ENCODE peak calls at places on chromosome 22, in four cellular contexts. R is OCI-LY7, J is esophagus squamous epithelium, G is HCT116. M is an unnamed sample.

GRCh38 chr22:37123649-37124048 is 14.1 kb upstream of the TMPRSS6 start:
- DNase-seq in R (no peak), J (no peak), G (no peak), M (no peak)

GRCh38 chr22:38824587-38824986 is 19.2 kb downstream of the NPTXR start:
- DNase-seq in R (peak), J (no peak), G (no peak), M (peak)

GRCh38 chr22:36364255-36365019 is 23.3 kb downstream of the MYH9 start:
- DNase-seq in R (no peak), J (no peak), G (no peak), M (no peak)

GRCh38 chr22:26476705-26477340 is 6.8 kb downstream of the HPS4 start:
- DNase-seq in R (no peak), J (no peak), G (no peak), M (no peak)

GRCh38 chr22:50531546-50532352 is 1.9 kb upstream of the TYMP start:
- DNase-seq in R (peak), J (no peak), G (no peak), M (no peak)

GRCh38 chr22:31956360-31956759 is 12.0 kb downstream of the YWHAH start:
- DNase-seq in R (no peak), J (no peak), G (no peak), M (no peak)

GRCh38 chr22:41636467-41636866 is 15.4 kb downstream of the XRCC6 start:
- DNase-seq in R (no peak), J (no peak), G (no peak), M (no peak)

GRCh38 chr22:24894220-24894975 is 52.1 kb downstream of the LHFPL7 start:
- DNase-seq in R (no peak), J (no peak), G (peak), M (peak)

GRCh38 chr22:49590381-49590780 is 237.3 kb downstream of the BRD1 start:
- DNase-seq in R (no peak), J (no peak), G (no peak), M (no peak)

GRCh38 chr22:27820896-27821866 is 19.6 kb upstream of the MN1 start:
- DNase-seq in R (no peak), J (no peak), G (no peak), M (no peak)

GRCh38 chr22:42500164-42500835 is 19.3 kb downstream of the RRP7A start:
- DNase-seq in R (peak), J (peak), G (peak), M (no peak)

GRCh38 chr22:33919591-33920501 is at the start of gene LARGE1:
- DNase-seq in R (peak), J (no peak), G (no peak), M (no peak)

GRCh38 chr22:49712195-49712791 is 115.4 kb downstream of the BRD1 start:
- DNase-seq in R (no peak), J (no peak), G (no peak), M (no peak)

GRCh38 chr22:37267128-37267587 is 15.2 kb upstream of the CYTH4 start:
- DNase-seq in R (peak), J (no peak), G (no peak), M (no peak)

GRCh38 chr22:46862418-46863324 is 100.2 kb downstream of the TBC1D22A start:
- DNase-seq in R (no peak), J (no peak), G (no peak), M (no peak)

GRCh38 chr22:31825513-31825912 is 71.7 kb downstream of the DEPDC5 start:
- DNase-seq in R (no peak), J (no peak), G (no peak), M (no peak)

GRCh38 chr22:42170946-42171345 is 40.3 kb upstream of the CYP2D6 start:
- DNase-seq in R (no peak), J (no peak), G (no peak), M (no peak)

GRCh38 chr22:35605787-35606492 is 11.2 kb downstream of the MB start:
- DNase-seq in R (no peak), J (no peak), G (no peak), M (no peak)

GRCh38 chr22:33210129-33210784 is 152.1 kb upstream of the SYN3 start:
- DNase-seq in R (peak), J (no peak), G (no peak), M (peak)

GRCh38 chr22:35212020-35212419 is 45.3 kb upstream of the HMGXB4 start:
- DNase-seq in R (no peak), J (no peak), G (no peak), M (no peak)

GRCh38 chr22:24805790-24806662 is at the start of gene SGSM1:
- DNase-seq in R (no peak), J (no peak), G (peak), M (no peak)

GRCh38 chr22:46542011-46542985 is 4.9 kb upstream of the CELSR1 start:
- DNase-seq in R (peak), J (no peak), G (no peak), M (no peak)

GRCh38 chr22:37661160-37661924 is 2.8 kb downstream of the PDXP start:
- DNase-seq in R (peak), J (no peak), G (no peak), M (no peak)

GRCh38 chr22:35642305-35642741 is 5.9 kb upstream of the APOL6 start:
- DNase-seq in R (no peak), J (no peak), G (no peak), M (no peak)

GRCh38 chr22:41914611-41915034 is 251 bp downstream of the SHISA8 start:
- DNase-seq in R (no peak), J (no peak), G (no peak), M (no peak)

DNA sequence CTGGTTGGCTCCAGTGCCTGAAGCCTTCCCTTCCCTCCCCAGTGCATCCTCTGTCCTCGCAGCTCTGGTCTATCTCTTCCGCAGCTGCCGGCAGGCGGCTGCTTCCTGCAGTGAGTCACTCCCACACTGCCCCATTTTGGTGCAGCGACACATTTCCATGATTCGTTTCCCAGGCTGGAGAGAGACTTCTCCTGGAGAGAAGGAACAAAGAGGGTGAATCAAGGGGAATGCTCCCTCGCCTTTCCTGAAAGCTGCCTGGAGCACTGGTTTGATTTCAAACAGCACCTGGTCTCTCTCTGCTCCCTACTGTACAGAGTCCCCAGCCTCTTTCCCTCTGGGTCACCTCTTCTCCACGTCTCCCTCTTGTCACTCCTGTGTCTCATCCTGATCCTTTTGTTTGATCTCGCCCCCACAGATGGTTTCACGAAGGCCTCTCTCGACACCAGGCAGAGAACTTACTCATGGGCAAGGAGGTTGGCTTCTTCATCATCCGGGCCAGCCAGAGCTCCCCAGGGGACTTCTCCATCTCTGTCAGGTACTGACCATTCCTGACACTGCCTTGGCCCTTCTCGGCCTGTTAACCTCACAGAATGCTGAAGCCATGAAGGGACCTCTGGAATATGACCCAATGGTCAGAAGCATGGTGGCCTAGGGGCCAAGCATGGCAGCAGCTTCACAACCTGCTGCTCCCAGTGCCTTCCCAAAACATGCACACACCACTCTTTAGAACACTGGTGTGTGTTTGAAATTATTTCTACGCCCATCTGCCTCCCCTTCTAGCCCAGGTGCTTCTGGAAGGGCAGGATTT is at the start of gene TMA7B:
- DNase-seq in R (no peak), J (no peak), G (no peak), M (no peak)
- TF ChIP-seq CTCF in R (no peak), J (no peak), G (peak), M (no peak)

DNA sequence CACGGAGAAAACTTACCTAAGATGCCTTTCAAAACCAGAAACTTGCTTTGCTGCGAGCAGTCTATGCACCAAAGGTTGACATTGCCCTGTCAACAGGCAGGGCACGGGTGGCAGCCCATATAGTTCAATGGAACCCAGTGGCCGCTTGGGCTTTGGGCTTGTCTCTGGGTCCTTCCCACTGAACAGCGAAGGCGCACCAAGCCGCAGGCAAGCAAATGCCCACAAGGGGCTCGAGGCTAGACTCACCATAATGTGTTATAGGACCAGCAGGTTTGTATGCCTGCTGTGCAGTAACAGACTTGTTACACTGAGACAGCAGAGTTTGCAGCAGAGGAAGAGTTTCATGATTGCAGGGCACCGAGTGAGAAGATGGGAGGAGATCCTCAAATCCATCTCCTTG is 20.3 kb downstream of the CLDN5 start:
- DNase-seq in R (no peak), J (no peak), G (no peak), M (no peak)
- TF ChIP-seq CTCF in R (no peak), J (no peak), G (no peak), M (no peak)

GRCh38 chr22:23533328-23533762 is 46.7 kb downstream of the IGLL1 start:
- DNase-seq in R (peak), J (no peak), G (no peak), M (no peak)
- TF ChIP-seq CTCF in R (peak), J (no peak), G (no peak), M (no peak)

GRCh38 chr22:43592470-43592869 is 180.7 kb downstream of the MPPED1 start:
- DNase-seq in R (no peak), J (no peak), G (no peak), M (no peak)
- TF ChIP-seq CTCF in R (peak), J (no peak), G (peak), M (peak)

DNA sequence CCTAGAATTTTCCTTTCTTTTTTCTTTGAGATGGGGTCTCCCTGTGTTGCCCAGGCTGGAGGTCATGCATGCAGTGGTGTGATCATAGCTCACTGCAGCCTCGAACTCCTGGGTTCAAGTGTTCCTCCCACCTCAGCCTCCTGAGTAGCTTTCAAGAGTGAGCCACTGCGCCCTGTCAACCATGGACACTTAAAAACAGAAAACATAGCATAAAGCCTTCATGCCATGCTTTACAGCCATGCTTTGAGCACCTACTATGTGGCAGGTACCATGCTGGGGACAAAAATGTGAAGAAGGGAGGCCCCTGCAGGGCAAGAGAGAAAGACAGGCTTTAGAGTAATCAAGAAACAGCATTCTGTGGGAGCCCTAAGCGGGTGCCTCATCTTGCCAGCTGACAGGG is 13.7 kb upstream of the GNB1L start:
- DNase-seq in R (no peak), J (no peak), G (no peak), M (no peak)
- TF ChIP-seq CTCF in R (peak), J (no peak), G (peak), M (no peak)

GRCh38 chr22:30606455-30607299 is at the start of gene TCN2:
- DNase-seq in R (no peak), J (peak), G (no peak), M (no peak)
- TF ChIP-seq CTCF in R (no peak), J (no peak), G (no peak), M (no peak)

DNA sequence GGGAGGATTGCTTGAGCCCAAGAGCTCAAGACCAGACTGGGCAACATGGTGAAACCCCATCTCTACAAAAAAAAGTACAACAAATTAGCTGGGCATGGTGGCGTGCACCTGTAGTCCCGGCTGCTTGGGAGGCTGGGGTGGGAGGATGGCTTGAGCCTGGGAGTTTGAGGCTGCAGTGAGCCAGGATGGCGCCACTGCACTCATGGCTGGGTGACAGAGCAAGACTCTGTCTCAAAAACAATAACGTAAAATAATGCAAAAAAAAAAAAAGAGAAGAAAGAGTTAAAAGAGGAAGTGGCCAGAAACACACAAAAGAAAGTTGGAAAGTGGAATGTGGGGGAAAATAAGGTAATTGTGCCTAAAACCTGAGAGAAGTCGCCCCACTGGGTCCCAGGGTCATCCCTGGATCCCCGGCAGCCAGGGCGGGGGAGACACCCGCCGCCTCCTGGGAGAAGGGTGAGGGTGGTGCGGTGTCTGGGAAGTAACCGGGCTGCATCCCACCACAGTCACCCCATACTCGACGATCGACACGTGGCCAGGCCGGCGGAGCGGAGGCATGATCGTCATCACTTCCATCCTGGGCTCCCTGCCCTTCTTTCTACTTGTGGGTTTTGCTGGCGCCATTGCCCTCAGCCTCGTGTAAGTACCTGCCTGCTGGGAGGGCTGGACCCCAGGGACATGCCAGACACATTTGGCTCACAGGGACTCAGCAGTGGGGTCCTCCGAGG is 8.1 kb downstream of the UPK3A start:
- DNase-seq in R (no peak), J (no peak), G (no peak), M (no peak)
- TF ChIP-seq CTCF in R (no peak), J (no peak), G (no peak), M (no peak)

DNA sequence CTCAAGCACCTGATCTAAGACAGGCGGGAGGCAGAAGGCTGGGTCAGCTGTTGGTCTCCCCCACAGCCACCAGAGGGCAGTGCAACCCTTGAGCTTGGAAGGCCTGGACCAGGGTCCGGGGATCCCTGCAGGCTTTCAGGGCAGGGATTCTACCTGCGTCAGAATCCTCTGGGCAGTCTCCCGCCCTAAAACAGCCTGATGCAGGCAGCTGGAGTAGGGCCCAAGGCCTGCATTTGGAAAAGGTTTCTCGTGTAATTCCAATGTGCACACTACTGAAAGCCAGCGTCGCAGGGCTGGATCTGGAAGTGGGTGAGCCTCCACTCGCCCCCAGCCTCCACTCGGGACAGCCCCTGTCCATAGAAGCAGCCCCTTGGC is 31.8 kb downstream of the BID start:
- DNase-seq in R (peak), J (no peak), G (peak), M (peak)
- TF ChIP-seq CTCF in R (peak), J (peak), G (peak), M (peak)

GRCh38 chr22:40346178-40347064 is at the start of gene ADSL:
- DNase-seq in R (peak), J (peak), G (peak), M (peak)
- TF ChIP-seq CTCF in R (no peak), J (peak), G (no peak), M (no peak)